ENCODE peak calls at places on chromosome 5, in four cellular contexts. J, P, U and H are unnamed samples.

GRCh38 chr5:375336-375920 is 53.9 kb downstream of the AHRR start:
- DNase-seq in J (no peak), P (no peak), U (no peak), H (no peak)

GRCh38 chr5:124330595-124330994 is 415.8 kb downstream of the ZNF608 start:
- DNase-seq in J (no peak), P (no peak), U (no peak), H (no peak)

GRCh38 chr5:72860499-72860898 is 44.0 kb downstream of the TNPO1 start:
- DNase-seq in J (no peak), P (no peak), U (no peak), H (no peak)

GRCh38 chr5:56440871-56441740 is 208.0 kb upstream of the ANKRD55 start:
- DNase-seq in J (peak; percentile 96), P (no peak), U (no peak), H (peak; percentile 16)

GRCh38 chr5:44388504-44389409 is 463 bp downstream of the FGF10 start:
- DNase-seq in J (no peak), P (no peak), U (no peak), H (no peak)

GRCh38 chr5:138950411-138951011 is 75.4 kb upstream of the LRRTM2 start:
- DNase-seq in J (no peak), P (no peak), U (no peak), H (no peak)

GRCh38 chr5:164809831-164810230 is 1304.4 kb downstream of the MAT2B start:
- DNase-seq in J (no peak), P (no peak), U (no peak), H (no peak)

GRCh38 chr5:135310328-135310989 is 88.6 kb downstream of the MACROH2A1 start:
- DNase-seq in J (no peak), P (no peak), U (no peak), H (no peak)

GRCh38 chr5:133827001-133827400 is 141.4 kb downstream of the C5orf15 start:
- DNase-seq in J (no peak), P (no peak), U (no peak), H (no peak)

DNA sequence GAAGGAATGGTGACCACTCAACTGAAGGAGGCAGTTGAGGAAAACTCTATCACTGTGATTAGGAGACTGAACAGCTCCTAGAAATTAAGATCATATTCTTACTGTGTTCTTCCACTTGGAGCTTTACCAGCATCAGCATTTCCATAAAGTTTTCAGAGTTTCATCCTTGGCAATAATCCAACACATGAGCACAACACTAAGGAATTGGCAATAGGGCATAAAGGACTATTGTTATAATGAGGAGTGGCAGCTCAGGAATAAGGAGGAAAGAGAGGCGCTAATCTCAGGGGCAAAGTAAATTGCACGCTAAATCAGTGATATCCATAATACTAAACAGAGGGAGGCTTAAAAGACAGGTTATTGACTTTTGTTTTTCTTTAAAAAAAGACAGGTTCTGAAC is 338.9 kb downstream of the EFNA5 start:
- DNase-seq in J (no peak), P (no peak), U (no peak), H (no peak)
- TF ChIP-seq TARDBP in J (no peak), P (no peak), U (no peak), H (no peak)

GRCh38 chr5:147887925-147888324 is 9.4 kb downstream of the SCGB3A2 start:
- DNase-seq in J (no peak), P (no peak), U (no peak), H (no peak)
- TF ChIP-seq BHLHE40 in J (no peak), P (no peak), U (no peak), H (no peak)

DNA sequence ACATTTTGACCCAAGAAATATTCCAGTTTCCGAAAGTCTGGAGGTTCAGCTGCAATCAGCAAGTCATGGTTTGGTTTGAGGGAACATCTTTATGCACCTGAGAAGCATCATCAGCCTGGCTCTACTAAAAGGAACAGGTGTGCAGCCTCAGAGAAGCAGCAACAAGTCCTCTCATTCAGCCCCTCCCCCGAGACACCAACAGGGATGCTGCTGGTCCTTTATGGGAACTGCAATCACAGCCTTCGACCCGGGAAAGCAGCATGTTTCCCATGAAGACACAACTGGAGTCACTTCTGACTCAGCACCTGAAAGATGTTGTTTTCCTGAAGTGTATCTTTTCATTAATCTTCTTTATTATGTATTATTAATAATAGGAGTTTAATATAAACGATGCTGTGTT is 15.5 kb upstream of the NREP start:
- DNase-seq in J (no peak), P (no peak), U (no peak), H (peak; percentile 28)
- TF ChIP-seq SP1 in J (no peak), P (no peak), U (no peak), H (no peak)

GRCh38 chr5:175823731-175824525 is 47.5 kb upstream of the CPLX2 start:
- DNase-seq in J (no peak), P (no peak), U (no peak), H (no peak)
- TF ChIP-seq TARDBP in J (no peak), P (no peak), U (no peak), H (no peak)